ENCODE peak calls at places on chromosomes 5 and 9, in four cellular contexts. W is HEK293T, U is GM12878, M is HepG2. Z is an unnamed sample.

GRCh38 chr9:119811030-119811429 is 441.8 kb upstream of the BRINP1 start:
- DNase-seq in W (no peak), U (no peak), M (no peak), Z (no peak)

GRCh38 chr9:98547606-98548005 is 161.1 kb downstream of the GABBR2 start:
- DNase-seq in W (no peak), U (no peak), M (no peak), Z (no peak)

GRCh38 chr9:38621434-38622082 is 1.2 kb upstream of the ANKRD18A start:
- DNase-seq in W (no peak), U (no peak), M (peak), Z (no peak)

GRCh38 chr9:127417130-127418036 is 6.8 kb upstream of the ZNF79 start:
- DNase-seq in W (no peak), U (no peak), M (no peak), Z (no peak)

GRCh38 chr5:177524941-177525655 is 8.3 kb upstream of the DDX41 start:
- DNase-seq in W (no peak), U (no peak), M (no peak), Z (no peak)

GRCh38 chr9:128946945-128947422 is 419 bp downstream of the DOLK start:
- DNase-seq in W (peak), U (no peak), M (no peak), Z (peak)

GRCh38 chr9:75117572-75117971 is 29.3 kb downstream of the OSTF1 start:
- DNase-seq in W (no peak), U (no peak), M (no peak), Z (no peak)

GRCh38 chr9:123686131-123686848 is 243.6 kb downstream of the DENND1A start:
- DNase-seq in W (no peak), U (no peak), M (no peak), Z (no peak)

GRCh38 chr9:63816742-63817621 is 1468.0 kb downstream of the FOXD4L5 start:
- DNase-seq in W (peak), U (peak), M (peak), Z (peak)

GRCh38 chr5:12780536-12780935 is 876.3 kb upstream of the CTNND2 start:
- DNase-seq in W (no peak), U (no peak), M (no peak), Z (no peak)

GRCh38 chr9:117409321-117409720 is 5.5 kb downstream of the ASTN2 start:
- DNase-seq in W (no peak), U (no peak), M (no peak), Z (no peak)

GRCh38 chr5:158731014-158731413 is 368.7 kb downstream of the EBF1 start:
- DNase-seq in W (no peak), U (no peak), M (no peak), Z (no peak)

GRCh38 chr5:7478459-7478858 is 82.5 kb downstream of the ADCY2 start:
- DNase-seq in W (no peak), U (no peak), M (no peak), Z (no peak)

GRCh38 chr9:20307662-20308061 is 314.6 kb downstream of the MLLT3 start:
- DNase-seq in W (no peak), U (no peak), M (no peak), Z (no peak)
- TF ChIP-seq FOXK2 in W (no peak), U (no peak), M (no peak), Z (no peak)

GRCh38 chr5:141100243-141100805 is at the start of gene PCDHB3:
- DNase-seq in W (peak), U (no peak), M (peak), Z (peak)

GRCh38 chr5:141095263-141095641 is 837 bp downstream of the PCDHB2 start:
- DNase-seq in W (no peak), U (no peak), M (no peak), Z (no peak)

DNA sequence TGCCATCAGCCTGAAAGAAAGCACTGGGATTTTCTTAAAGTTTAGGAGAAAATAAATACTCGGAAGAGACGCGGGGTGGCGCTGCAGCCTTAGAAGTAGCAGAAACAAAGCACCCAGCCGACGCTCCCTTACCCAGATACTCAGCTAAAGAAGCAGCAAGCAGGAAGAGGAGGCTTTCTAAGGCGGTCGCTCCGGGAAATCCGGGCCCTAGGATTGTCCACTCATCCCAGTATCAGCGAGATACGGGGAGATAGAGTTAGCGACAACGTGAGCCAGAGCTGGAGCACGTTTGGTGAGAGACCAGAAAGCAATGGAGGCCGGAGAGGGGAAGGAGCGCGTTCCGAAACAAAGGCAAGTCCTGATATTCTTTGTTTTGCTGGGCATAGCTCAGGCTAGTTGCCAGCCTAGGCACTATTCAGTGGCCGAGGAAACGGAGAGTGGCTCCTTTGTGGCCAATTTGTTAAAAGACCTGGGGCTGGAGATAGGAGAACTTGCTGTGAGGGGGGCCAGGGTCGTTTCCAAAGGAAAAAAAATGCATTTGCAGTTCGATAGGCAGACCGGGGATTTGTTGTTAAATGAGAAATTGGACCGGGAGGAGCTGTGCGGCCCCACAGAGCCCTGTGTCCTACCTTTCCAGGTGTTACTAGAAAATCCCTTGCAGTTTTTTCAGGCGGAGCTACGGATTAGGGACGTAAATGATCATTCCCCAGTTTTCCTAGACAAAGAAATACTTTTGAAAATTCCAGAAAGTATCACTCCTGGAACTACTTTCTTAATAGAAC is at the start of gene PCDHB2:
- DNase-seq in W (peak), U (no peak), M (peak), Z (peak)
- TF ChIP-seq FOXK2 in W (no peak), U (no peak), M (no peak), Z (no peak)

GRCh38 chr5:143931389-143931984 is 119.5 kb downstream of the HMHB1 start:
- DNase-seq in W (no peak), U (no peak), M (no peak), Z (no peak)

GRCh38 chr5:143932584-143932983 is 120.6 kb downstream of the HMHB1 start:
- DNase-seq in W (no peak), U (no peak), M (no peak), Z (no peak)

GRCh38 chr5:143931986-143932385 is 120.0 kb downstream of the HMHB1 start:
- DNase-seq in W (no peak), U (no peak), M (no peak), Z (no peak)

GRCh38 chr5:143933434-143933833 is 121.5 kb downstream of the HMHB1 start:
- DNase-seq in W (no peak), U (no peak), M (no peak), Z (no peak)

DNA sequence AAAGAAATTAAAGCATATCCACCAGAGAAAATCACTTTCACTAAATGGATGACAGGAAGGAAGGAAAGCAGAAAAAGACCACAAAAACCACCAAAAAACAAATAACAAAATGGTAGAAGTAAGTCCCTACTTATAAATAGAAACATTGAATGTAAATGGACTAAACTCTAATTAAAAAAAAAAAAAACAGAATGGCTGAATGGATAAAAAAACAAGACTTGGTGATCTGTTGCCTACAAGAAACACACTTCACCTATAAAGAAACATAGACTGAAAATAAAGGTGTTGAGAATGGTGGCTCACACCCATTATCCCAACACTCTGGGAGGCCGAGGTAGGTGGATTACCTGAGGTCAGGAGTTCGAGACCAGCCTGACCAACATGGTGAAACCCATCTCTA is 122.9 kb downstream of the HMHB1 start:
- DNase-seq in W (no peak), U (no peak), M (no peak), Z (no peak)
- TF ChIP-seq FOXK2 in W (no peak), U (no peak), M (no peak), Z (no peak)

GRCh38 chr5:96566775-96567174 is 95.4 kb upstream of the CAST start:
- DNase-seq in W (no peak), U (no peak), M (no peak), Z (no peak)

GRCh38 chr5:96565843-96566242 is 96.3 kb upstream of the CAST start:
- DNase-seq in W (no peak), U (no peak), M (no peak), Z (peak)

GRCh38 chr5:96567188-96567587 is 95.0 kb upstream of the CAST start:
- DNase-seq in W (no peak), U (no peak), M (no peak), Z (no peak)

GRCh38 chr5:96563816-96564215 is 98.4 kb upstream of the CAST start:
- DNase-seq in W (no peak), U (no peak), M (no peak), Z (no peak)

DNA sequence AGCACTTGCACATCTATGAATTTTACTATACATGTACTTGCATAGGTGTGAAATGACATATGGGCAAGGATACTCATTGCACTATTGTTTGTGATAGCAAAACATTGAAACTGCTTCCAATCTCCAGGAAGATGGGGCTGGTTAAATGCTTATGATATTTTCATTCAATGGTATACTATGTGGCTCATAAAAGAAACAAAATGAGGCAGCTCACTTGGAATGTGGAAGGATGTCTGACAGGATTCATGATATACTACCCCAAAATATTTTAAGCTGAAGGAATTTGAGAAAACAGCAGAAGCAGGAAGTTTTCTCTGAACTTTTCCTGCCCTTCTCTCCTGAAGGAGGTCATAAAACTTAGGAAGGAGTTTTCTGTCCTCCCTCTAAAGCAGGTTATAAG is 99.6 kb upstream of the CAST start:
- DNase-seq in W (no peak), U (no peak), M (no peak), Z (no peak)
- TF ChIP-seq FOXK2 in W (no peak), U (no peak), M (no peak), Z (no peak)

GRCh38 chr5:118980438-118980837 is 7.9 kb downstream of the DTWD2 start:
- DNase-seq in W (no peak), U (no peak), M (no peak), Z (no peak)

GRCh38 chr5:118981783-118982182 is 6.6 kb downstream of the DTWD2 start:
- DNase-seq in W (no peak), U (no peak), M (no peak), Z (no peak)

GRCh38 chr5:118980017-118980416 is 8.3 kb downstream of the DTWD2 start:
- DNase-seq in W (no peak), U (no peak), M (peak), Z (no peak)

GRCh38 chr5:118987988-118988945 is at the start of gene DTWD2:
- DNase-seq in W (peak), U (peak), M (peak), Z (peak)

GRCh38 chr5:118984602-118985001 is 3.7 kb downstream of the DTWD2 start:
- DNase-seq in W (no peak), U (no peak), M (no peak), Z (no peak)
- TF ChIP-seq FOXK2 in W (no peak), U (no peak), M (no peak), Z (no peak)